ENCODE peak calls at places on chromosomes 5 and 9, in six cellular contexts. One of them, this sample, is unnamed.

GRCh38 chr9:12774861-12775367 is at the start of gene LURAP1L:
- DNase-seq in GM10248: peak; percentile 8
- DNase-seq in frontal cortex: peak; percentile 48
- DNase-seq in thoracic aorta: no peak
- DNase-seq in NCI-H774: peak; percentile 80
- DNase-seq in hippocampal formation: peak; percentile 81
- DNase-seq in this sample: peak; percentile 49

GRCh38 chr5:97560176-97560993 is 377.3 kb upstream of the RIOK2 start:
- DNase-seq in hippocampal formation: no peak
- DNase-seq in GM10248: no peak
- DNase-seq in NCI-H774: no peak
- DNase-seq in thoracic aorta: no peak
- DNase-seq in frontal cortex: no peak
- DNase-seq in this sample: no peak

GRCh38 chr9:90038778-90039177 is 434.0 kb downstream of the GADD45G start:
- DNase-seq in frontal cortex: no peak
- DNase-seq in thoracic aorta: no peak
- DNase-seq in hippocampal formation: no peak
- DNase-seq in NCI-H774: peak; percentile 88
- DNase-seq in GM10248: no peak
- DNase-seq in this sample: peak; percentile 40

GRCh38 chr5:132064738-132065331 is 4.4 kb downstream of the IL3 start:
- DNase-seq in hippocampal formation: peak; percentile 1
- DNase-seq in frontal cortex: peak; percentile 50
- DNase-seq in GM10248: peak; percentile 85
- DNase-seq in NCI-H774: peak; percentile 15
- DNase-seq in thoracic aorta: no peak
- DNase-seq in this sample: peak; percentile 80

GRCh38 chr5:143585970-143586369 is 182.5 kb upstream of the NR3C1 start:
- DNase-seq in GM10248: no peak
- DNase-seq in hippocampal formation: no peak
- DNase-seq in NCI-H774: no peak
- DNase-seq in thoracic aorta: no peak
- DNase-seq in frontal cortex: no peak
- DNase-seq in this sample: no peak

GRCh38 chr5:29203049-29203448 is 1990.4 kb upstream of the CDH6 start:
- DNase-seq in hippocampal formation: no peak
- DNase-seq in frontal cortex: no peak
- DNase-seq in NCI-H774: no peak
- DNase-seq in thoracic aorta: no peak
- DNase-seq in GM10248: no peak
- DNase-seq in this sample: no peak

GRCh38 chr5:168328804-168329203 is 37.4 kb downstream of the WWC1 start:
- DNase-seq in frontal cortex: no peak
- DNase-seq in hippocampal formation: no peak
- DNase-seq in thoracic aorta: no peak
- DNase-seq in NCI-H774: peak; percentile 67
- DNase-seq in GM10248: no peak
- DNase-seq in this sample: no peak

GRCh38 chr9:98995059-98995665 is 51.5 kb downstream of the COL15A1 start:
- DNase-seq in thoracic aorta: no peak
- DNase-seq in frontal cortex: no peak
- DNase-seq in hippocampal formation: no peak
- DNase-seq in NCI-H774: no peak
- DNase-seq in GM10248: no peak
- DNase-seq in this sample: no peak

GRCh38 chr9:90726215-90726614 is 75.4 kb upstream of the SYK start:
- DNase-seq in thoracic aorta: no peak
- DNase-seq in NCI-H774: no peak
- DNase-seq in frontal cortex: no peak
- DNase-seq in GM10248: no peak
- DNase-seq in hippocampal formation: no peak
- DNase-seq in this sample: no peak

GRCh38 chr5:180950291-180950949 is 38.2 kb upstream of the BTNL3 start:
- DNase-seq in frontal cortex: no peak
- DNase-seq in GM10248: no peak
- DNase-seq in hippocampal formation: no peak
- DNase-seq in thoracic aorta: no peak
- DNase-seq in NCI-H774: no peak
- DNase-seq in this sample: no peak

GRCh38 chr5:67059747-67060490 is 136.7 kb downstream of the CD180 start:
- DNase-seq in thoracic aorta: no peak
- DNase-seq in hippocampal formation: no peak
- DNase-seq in frontal cortex: no peak
- DNase-seq in NCI-H774: no peak
- DNase-seq in GM10248: no peak
- DNase-seq in this sample: no peak

GRCh38 chr5:125349432-125349831 is 603.0 kb upstream of the ZNF608 start:
- DNase-seq in NCI-H774: peak; percentile 32
- DNase-seq in hippocampal formation: peak; percentile 29
- DNase-seq in thoracic aorta: no peak
- DNase-seq in GM10248: no peak
- DNase-seq in frontal cortex: no peak
- DNase-seq in this sample: peak; percentile 47

GRCh38 chr9:82810902-82811301 is 252.0 kb downstream of the RASEF start:
- DNase-seq in hippocampal formation: no peak
- DNase-seq in NCI-H774: no peak
- DNase-seq in frontal cortex: no peak
- DNase-seq in GM10248: no peak
- DNase-seq in thoracic aorta: no peak
- DNase-seq in this sample: no peak

GRCh38 chr5:167755420-167755819 is 536.0 kb upstream of the WWC1 start:
- DNase-seq in hippocampal formation: no peak
- DNase-seq in thoracic aorta: no peak
- DNase-seq in frontal cortex: no peak
- DNase-seq in NCI-H774: no peak
- DNase-seq in GM10248: no peak
- DNase-seq in this sample: no peak

GRCh38 chr5:126970517-126971017 is 59.8 kb downstream of the MARCHF3 start:
- DNase-seq in frontal cortex: no peak
- DNase-seq in GM10248: no peak
- DNase-seq in hippocampal formation: no peak
- DNase-seq in NCI-H774: no peak
- DNase-seq in thoracic aorta: no peak
- DNase-seq in this sample: no peak

GRCh38 chr5:61344187-61344944 is 12.3 kb downstream of the ZSWIM6 start:
- DNase-seq in thoracic aorta: no peak
- DNase-seq in NCI-H774: no peak
- DNase-seq in frontal cortex: no peak
- DNase-seq in GM10248: no peak
- DNase-seq in hippocampal formation: no peak
- DNase-seq in this sample: no peak

GRCh38 chr5:71471193-71471592 is 15.7 kb downstream of the BDP1 start:
- DNase-seq in frontal cortex: no peak
- DNase-seq in hippocampal formation: no peak
- DNase-seq in thoracic aorta: no peak
- DNase-seq in GM10248: no peak
- DNase-seq in NCI-H774: no peak
- DNase-seq in this sample: no peak

GRCh38 chr5:173051746-173052145 is 4.4 kb upstream of the CREBRF start:
- DNase-seq in NCI-H774: no peak
- DNase-seq in thoracic aorta: no peak
- DNase-seq in hippocampal formation: no peak
- DNase-seq in frontal cortex: no peak
- DNase-seq in GM10248: no peak
- DNase-seq in this sample: no peak

GRCh38 chr5:124235576-124235975 is 510.9 kb downstream of the ZNF608 start:
- DNase-seq in hippocampal formation: peak; percentile 73
- DNase-seq in GM10248: no peak
- DNase-seq in frontal cortex: peak; percentile 16
- DNase-seq in NCI-H774: no peak
- DNase-seq in thoracic aorta: no peak
- DNase-seq in this sample: no peak

GRCh38 chr5:56640763-56641406 is 174.5 kb upstream of the MAP3K1 start:
- DNase-seq in NCI-H774: no peak
- DNase-seq in hippocampal formation: no peak
- DNase-seq in GM10248: peak; percentile 27
- DNase-seq in frontal cortex: no peak
- DNase-seq in thoracic aorta: no peak
- DNase-seq in this sample: no peak

GRCh38 chr9:107044872-107045271 is 181.9 kb downstream of the ZNF462 start:
- DNase-seq in frontal cortex: no peak
- DNase-seq in thoracic aorta: no peak
- DNase-seq in hippocampal formation: no peak
- DNase-seq in NCI-H774: no peak
- DNase-seq in GM10248: no peak
- DNase-seq in this sample: no peak

GRCh38 chr9:104386425-104387069 is 117.5 kb upstream of the OR13F1 start:
- DNase-seq in thoracic aorta: no peak
- DNase-seq in frontal cortex: no peak
- DNase-seq in hippocampal formation: peak; percentile 64
- DNase-seq in GM10248: peak; percentile 22
- DNase-seq in NCI-H774: peak; percentile 34
- DNase-seq in this sample: peak; percentile 18

GRCh38 chr5:78600656-78601452 is 47.7 kb downstream of the LHFPL2 start:
- DNase-seq in GM10248: no peak
- DNase-seq in NCI-H774: no peak
- DNase-seq in hippocampal formation: no peak
- DNase-seq in thoracic aorta: no peak
- DNase-seq in frontal cortex: no peak
- DNase-seq in this sample: no peak

GRCh38 chr9:36896296-36896695 is 137.8 kb downstream of the PAX5 start:
- DNase-seq in frontal cortex: no peak
- DNase-seq in hippocampal formation: no peak
- DNase-seq in NCI-H774: no peak
- DNase-seq in GM10248: no peak
- DNase-seq in thoracic aorta: no peak
- DNase-seq in this sample: no peak

This sample was measured in neuronal stem cell.